ENCODE peak calls at places on chromosomes 16 and 17, in five cellular contexts. W is fibroblast of the aortic adventitia; Q is cardiac fibroblast; H is astrocyte of the spinal cord; S is stimulated activated CD8-positive, alpha-beta memory T cell treated with anti-CD3 and anti-CD28 coated beads, Interleukin-4, amount 100 ng/mL, for 4 hours. X is an unnamed sample.

GRCh38 chr16:72715267-72715666 is 332.7 kb downstream of the ZFHX3 start:
- DNase-seq in Q (peak; percentile 45), H (peak; percentile 20), S (no peak), W (peak; percentile 53), X (no peak)

GRCh38 chr17:20123209-20123608 is 114.0 kb downstream of the SPECC1 start:
- DNase-seq in Q (no peak), W (no peak), S (no peak), H (no peak), X (no peak)

GRCh38 chr17:58302171-58302918 is 21.6 kb upstream of the MPO start:
- DNase-seq in W (no peak), Q (no peak), H (no peak), S (no peak), X (no peak)

GRCh38 chr17:68390888-68391545 is 66.3 kb downstream of the WIPI1 start:
- DNase-seq in S (no peak), Q (no peak), H (no peak), W (peak; percentile 80), X (no peak)

GRCh38 chr17:37490638-37491614 is 1.2 kb downstream of the DUSP14 start:
- DNase-seq in Q (peak; percentile 89), S (no peak), H (peak; percentile 87), W (peak; percentile 81), X (no peak)

GRCh38 chr16:68257251-68257905 is 6.9 kb upstream of the SLC7A6 start:
- DNase-seq in Q (peak; percentile 11), H (no peak), S (no peak), W (no peak), X (no peak)

GRCh38 chr17:339193-340061 is 13.2 kb downstream of the RPH3AL start:
- DNase-seq in H (no peak), Q (no peak), W (no peak), S (no peak), X (no peak)

GRCh38 chr17:74512624-74513084 is 18.6 kb downstream of the CD300LB start:
- DNase-seq in Q (peak; percentile 2), S (no peak), W (peak; percentile 18), H (no peak), X (no peak)

X was measured in GM18507.